ENCODE peak calls at places on chromosome 13, in five cellular contexts. Q, O, U, R and G are unnamed samples.
A peak's percentile ranks its signal among the peaks of the same experiment; 100 is the strongest.

GRCh38 chr13:88744289-88744688 is 1073.1 kb downstream of the SLITRK5 start:
- DNase-seq in Q (no peak), O (no peak), U (no peak), R (no peak), G (no peak)

GRCh38 chr13:79799466-79799865 is 318.5 kb downstream of the NDFIP2 start:
- DNase-seq in Q (no peak), O (no peak), U (peak; percentile 43), R (no peak), G (no peak)

GRCh38 chr13:95477187-95477586 is 75.3 kb upstream of the CLDN10 start:
- DNase-seq in Q (no peak), O (no peak), U (no peak), R (no peak), G (no peak)

GRCh38 chr13:21850013-21851006 is 179.4 kb downstream of the FGF9 start:
- DNase-seq in Q (no peak), O (no peak), U (peak; percentile 7), R (no peak), G (no peak)

GRCh38 chr13:19958119-19959111 is at the start of gene ZMYM2:
- DNase-seq in Q (peak; percentile 94), O (peak; percentile 99), U (peak; percentile 98), R (peak; percentile 97), G (peak; percentile 92)

GRCh38 chr13:45775401-45775963 is 73.4 kb downstream of the CBY2 start:
- DNase-seq in Q (no peak), O (no peak), U (no peak), R (no peak), G (no peak)

GRCh38 chr13:105599477-105600037 is 935.9 kb downstream of the EFNB2 start:
- DNase-seq in Q (no peak), O (no peak), U (no peak), R (no peak), G (no peak)

GRCh38 chr13:24097667-24098066 is 62.9 kb upstream of the SPATA13 start:
- DNase-seq in Q (no peak), O (no peak), U (no peak), R (no peak), G (no peak)

GRCh38 chr13:52348081-52348480 is 57.9 kb downstream of the THSD1 start:
- DNase-seq in Q (peak; percentile 90), O (no peak), U (peak; percentile 94), R (no peak), G (no peak)